ENCODE peak calls at places on chromosomes 16 and 17, in eight cellular contexts. V, E, C, W, Q, R, S and G are unnamed samples.

GRCh38 chr17:80636356-80637285 is 92.0 kb downstream of the RPTOR start:
- DNase-seq in W (no peak), R (no peak), C (no peak), S (no peak), V (no peak), Q (peak), E (no peak), G (no peak)

GRCh38 chr16:69334696-69335095 is 4.3 kb upstream of the PDF start:
- DNase-seq in W (no peak), V (no peak), E (no peak), Q (no peak), S (no peak), C (no peak), R (no peak), G (no peak)

GRCh38 chr16:2179576-2179975 is 16.8 kb downstream of the CASKIN1 start:
- DNase-seq in E (no peak), C (no peak), R (no peak), Q (no peak), V (no peak), S (no peak), W (no peak), G (no peak)

GRCh38 chr17:15261063-15261817 is 3.9 kb downstream of the PMP22 start:
- DNase-seq in V (no peak), E (no peak), W (peak), S (peak), C (no peak), Q (no peak), R (no peak), G (no peak)

GRCh38 chr16:19017179-19017578 is 33.4 kb downstream of the TMC7 start:
- DNase-seq in E (no peak), S (no peak), C (no peak), R (no peak), V (no peak), Q (no peak), W (no peak), G (no peak)

GRCh38 chr16:85571813-85572619 is 41.1 kb upstream of the GSE1 start:
- DNase-seq in V (no peak), C (no peak), R (no peak), E (no peak), Q (peak), S (no peak), W (no peak), G (no peak)

GRCh38 chr17:6497496-6498221 is 53.4 kb downstream of the PIMREG start:
- DNase-seq in S (peak), W (no peak), Q (no peak), E (no peak), C (no peak), R (no peak), V (no peak), G (no peak)

GRCh38 chr16:30850246-30850645 is 43.6 kb downstream of the BCL7C start:
- DNase-seq in C (no peak), Q (no peak), W (no peak), E (no peak), R (no peak), S (no peak), V (no peak), G (no peak)

GRCh38 chr17:1179635-1180433 is at the start of gene ABR:
- DNase-seq in Q (no peak), W (peak), S (peak), R (peak), C (no peak), E (peak), V (peak), G (peak)

GRCh38 chr16:64240586-64240985 is 881.3 kb downstream of the CDH11 start:
- DNase-seq in W (peak), E (no peak), R (no peak), S (no peak), V (no peak), Q (no peak), C (no peak), G (no peak)

GRCh38 chr16:53703590-53704444 is at the start of the genes FTO and RPGRIP1L:
- DNase-seq in Q (peak), E (peak), V (peak), S (peak), C (peak), R (peak), W (peak), G (peak)

GRCh38 chr17:33523577-33523981 is 230.5 kb upstream of the ASIC2 start:
- DNase-seq in V (no peak), S (no peak), E (no peak), W (no peak), Q (no peak), C (no peak), R (no peak), G (no peak)

GRCh38 chr16:25037632-25038031 is 22.5 kb upstream of the ARHGAP17 start:
- DNase-seq in V (no peak), Q (no peak), W (no peak), R (no peak), E (no peak), C (no peak), S (no peak), G (no peak)

GRCh38 chr16:11658896-11659708 is 9.2 kb upstream of the SNN start:
- DNase-seq in W (no peak), C (peak), E (no peak), V (no peak), R (no peak), S (no peak), Q (no peak), G (no peak)

GRCh38 chr17:27630607-27631408 is at the start of gene LGALS9:
- DNase-seq in W (peak), C (no peak), Q (peak), R (no peak), S (no peak), E (no peak), V (no peak), G (peak)

GRCh38 chr17:76353004-76353598 is 615 bp downstream of the PRPSAP1 start:
- DNase-seq in W (peak), Q (no peak), E (no peak), S (peak), C (no peak), R (peak), V (no peak), G (peak)

GRCh38 chr16:81694494-81695285 is 84.4 kb upstream of the PLCG2 start:
- DNase-seq in E (no peak), Q (no peak), S (no peak), R (no peak), C (no peak), V (no peak), W (no peak), G (no peak)

GRCh38 chr16:54346046-54346445 is 59.5 kb upstream of the IRX3 start:
- DNase-seq in C (no peak), Q (no peak), R (no peak), E (no peak), W (no peak), S (no peak), V (no peak), G (no peak)

GRCh38 chr17:36837616-36838272 is 99.5 kb upstream of the LHX1 start:
- DNase-seq in S (peak), Q (no peak), C (no peak), E (no peak), R (no peak), V (no peak), W (no peak), G (no peak)

GRCh38 chr17:63189082-63189481 is 223.0 kb downstream of the TANC2 start:
- DNase-seq in E (no peak), R (no peak), C (no peak), Q (no peak), S (no peak), W (peak), V (no peak), G (no peak)

GRCh38 chr16:83835972-83836566 is 28.3 kb downstream of the HSBP1 start:
- DNase-seq in C (no peak), V (no peak), R (no peak), E (no peak), S (no peak), Q (peak), W (peak), G (no peak)

GRCh38 chr17:39099686-39100293 is 51.6 kb downstream of the PLXDC1 start:
- DNase-seq in V (no peak), R (no peak), Q (no peak), E (no peak), S (no peak), C (peak), W (no peak), G (peak)

GRCh38 chr16:71540-72341 is 690 bp downstream of the RHBDF1 start:
- DNase-seq in Q (no peak), C (no peak), V (no peak), S (peak), E (no peak), W (peak), R (no peak), G (no peak)

GRCh38 chr17:80026359-80027042 is 9.2 kb downstream of the TBC1D16 start:
- DNase-seq in W (no peak), Q (no peak), V (no peak), E (no peak), R (no peak), S (no peak), C (no peak), G (no peak)

GRCh38 chr17:82188001-82188961 is 24.4 kb downstream of the CCDC57 start:
- DNase-seq in W (no peak), Q (no peak), C (no peak), S (no peak), E (no peak), V (no peak), R (no peak), G (no peak)

GRCh38 chr17:31560836-31561235 is 169.4 kb downstream of the RAB11FIP4 start:
- DNase-seq in W (peak), S (no peak), C (no peak), R (no peak), V (no peak), Q (no peak), E (no peak), G (no peak)

GRCh38 chr17:1137465-1137894 is 42.3 kb downstream of the ABR start:
- DNase-seq in V (no peak), W (no peak), S (no peak), R (no peak), E (no peak), C (no peak), Q (peak), G (peak)

GRCh38 chr16:47320546-47321315 is 140.1 kb downstream of the ITFG1 start:
- DNase-seq in W (peak), S (no peak), R (no peak), E (no peak), Q (no peak), V (no peak), C (no peak), G (no peak)

GRCh38 chr17:30793282-30793977 is 31.1 kb downstream of the CRLF3 start:
- DNase-seq in S (no peak), C (no peak), R (no peak), W (no peak), E (no peak), Q (no peak), V (no peak), G (no peak)

GRCh38 chr17:73710095-73710592 is 65.9 kb upstream of the SDK2 start:
- DNase-seq in C (no peak), W (no peak), V (peak), S (peak), Q (peak), R (peak), E (peak), G (peak)

GRCh38 chr16:75241412-75241811 is 10.0 kb downstream of the BCAR1 start:
- DNase-seq in Q (no peak), S (no peak), R (no peak), V (no peak), E (no peak), C (no peak), W (no peak), G (no peak)